ENCODE peak calls at places on chromosomes 13 and 19, in six cellular contexts. R is Daoy, A is neuronal stem cell, E is NCI-H2081, J is C1 segment of cervical spinal cord, F is astrocyte. N is an unnamed sample.

GRCh38 chr13:44573790-44574465 is 2.2 kb downstream of the TSC22D1 start:
- DNase-seq in F (peak; percentile 76), J (no peak), R (peak; percentile 51), A (no peak), E (no peak), N (peak; percentile 34)

GRCh38 chr19:1363599-1363998 is 20.1 kb upstream of the NDUFS7 start:
- DNase-seq in R (no peak), J (no peak), E (no peak), A (no peak), F (no peak), N (no peak)

GRCh38 chr13:74978596-74978995 is 503.4 kb downstream of the TBC1D4 start:
- DNase-seq in F (no peak), A (no peak), J (no peak), E (no peak), R (no peak), N (no peak)

GRCh38 chr19:47266401-47266885 is 8.2 kb upstream of the INAFM1 start:
- DNase-seq in E (no peak), A (no peak), F (no peak), J (no peak), R (no peak), N (no peak)

GRCh38 chr19:1851581-1852293 is 3.5 kb upstream of the REXO1 start:
- DNase-seq in J (no peak), F (no peak), R (no peak), A (no peak), E (no peak), N (peak; percentile 88)

GRCh38 chr13:35621989-35622388 is 145.5 kb upstream of the MAB21L1 start:
- DNase-seq in E (no peak), A (no peak), J (no peak), F (no peak), R (peak; percentile 8), N (no peak)

GRCh38 chr19:43532571-43532961 is 422 bp upstream of the ZNF575 start:
- DNase-seq in R (peak; percentile 58), J (no peak), E (no peak), F (no peak), A (no peak), N (no peak)

GRCh38 chr13:41652735-41653361 is 195.5 kb downstream of the RGCC start:
- DNase-seq in A (peak; percentile 12), F (no peak), E (no peak), R (peak; percentile 19), J (no peak), N (peak; percentile 52)

GRCh38 chr19:18401580-18402112 is 4.2 kb upstream of the LRRC25 start:
- DNase-seq in A (no peak), F (peak; percentile 39), R (no peak), E (no peak), J (no peak), N (peak; percentile 64)

GRCh38 chr13:56457535-56458200 is 683.0 kb upstream of the PRR20A start:
- DNase-seq in J (no peak), F (no peak), E (no peak), R (no peak), A (no peak), N (no peak)

GRCh38 chr13:95926231-95926630 is 127.0 kb downstream of the UGGT2 start:
- DNase-seq in R (no peak), F (peak; percentile 6), J (no peak), A (no peak), E (no peak), N (no peak)

GRCh38 chr13:96816261-96816660 is 178.0 kb downstream of the OXGR1 start:
- DNase-seq in A (no peak), R (peak; percentile 29), E (no peak), F (no peak), J (no peak), N (no peak)

GRCh38 chr13:110581489-110582185 is 20.1 kb upstream of the RAB20 start:
- DNase-seq in E (no peak), J (no peak), A (no peak), R (no peak), F (no peak), N (no peak)

GRCh38 chr19:47274071-47274890 is at the start of gene INAFM1:
- DNase-seq in A (peak; percentile 96), R (peak; percentile 96), E (peak; percentile 91), F (peak; percentile 72), J (peak; percentile 73), N (peak; percentile 93)

GRCh38 chr13:24251525-24251924 is 57.9 kb upstream of the C1QTNF9 start:
- DNase-seq in R (no peak), J (no peak), A (no peak), E (no peak), F (no peak), N (no peak)

GRCh38 chr19:13099073-13099999 is 3.3 kb downstream of the LYL1 start:
- DNase-seq in R (no peak), F (no peak), E (no peak), A (no peak), J (no peak), N (no peak)

GRCh38 chr19:35013047-35013819 is 13.1 kb downstream of the GRAMD1A start:
- DNase-seq in E (no peak), R (peak; percentile 73), J (no peak), A (no peak), F (peak; percentile 19), N (peak; percentile 71)

GRCh38 chr19:55486971-55487883 is 1.0 kb upstream of the SSC5D start:
- DNase-seq in F (peak; percentile 98), E (no peak), A (no peak), J (no peak), R (peak; percentile 97), N (peak; percentile 81)

GRCh38 chr13:76993021-76993420 is 1.1 kb downstream of the CLN5 start:
- DNase-seq in F (peak; percentile 13), J (no peak), R (no peak), A (no peak), E (no peak), N (no peak)

GRCh38 chr13:44904982-44905381 is 84.3 kb downstream of the NUFIP1 start:
- DNase-seq in J (no peak), A (no peak), E (peak; percentile 28), F (peak; percentile 97), R (peak; percentile 60), N (no peak)

GRCh38 chr13:40141859-40142555 is 486.5 kb downstream of the COG6 start:
- DNase-seq in E (no peak), J (no peak), A (no peak), R (no peak), F (no peak), N (no peak)

GRCh38 chr19:45613926-45614725 is 12.1 kb upstream of the GPR4 start:
- DNase-seq in A (no peak), E (no peak), J (no peak), F (peak; percentile 86), R (peak; percentile 94), N (peak; percentile 79)

GRCh38 chr13:76836311-76836710 is 49.9 kb downstream of the KCTD12 start:
- DNase-seq in A (no peak), E (no peak), R (peak; percentile 35), F (peak; percentile 73), J (no peak), N (no peak)

GRCh38 chr13:50646070-50646469 is 197.4 kb downstream of the DLEU7 start:
- DNase-seq in A (no peak), F (peak; percentile 33), R (peak; percentile 13), E (no peak), J (no peak), N (no peak)

GRCh38 chr13:79870766-79871165 is 389.8 kb downstream of the NDFIP2 start:
- DNase-seq in A (no peak), J (no peak), F (peak; percentile 20), E (no peak), R (no peak), N (no peak)

GRCh38 chr19:47310819-47311218 is 1.2 kb downstream of the C5AR1 start:
- DNase-seq in R (peak; percentile 49), J (no peak), F (no peak), E (no peak), A (no peak), N (peak; percentile 45)

GRCh38 chr19:54436031-54436523 is 12.9 kb upstream of the LENG8 start:
- DNase-seq in E (no peak), J (no peak), A (no peak), R (no peak), F (no peak), N (no peak)

GRCh38 chr13:39107484-39108040 is 69.3 kb downstream of the NHLRC3 start:
- DNase-seq in F (no peak), E (peak; percentile 17), J (no peak), R (no peak), A (no peak), N (no peak)

GRCh38 chr19:14550201-14550754 is 20.9 kb downstream of the TECR start:
- DNase-seq in A (no peak), J (no peak), E (no peak), R (no peak), F (no peak), N (no peak)

GRCh38 chr13:36999054-36999927 is at the start of gene ALG5:
- DNase-seq in A (peak; percentile 91), F (peak; percentile 75), R (peak; percentile 91), J (no peak), E (peak; percentile 74), N (peak; percentile 95)

GRCh38 chr19:7561229-7561806 is 25.8 kb downstream of the PNPLA6 start:
- DNase-seq in J (no peak), E (no peak), R (no peak), F (no peak), A (no peak), N (no peak)

GRCh38 chr19:38901683-38902082 is 1.9 kb downstream of the NFKBIB start:
- DNase-seq in A (no peak), J (no peak), F (no peak), R (no peak), E (no peak), N (no peak)

GRCh38 chr13:22130254-22130653 is 459.4 kb downstream of the FGF9 start:
- DNase-seq in J (no peak), F (no peak), R (no peak), A (no peak), E (no peak), N (no peak)

GRCh38 chr19:7729831-7730285 is 2.1 kb downstream of the CLEC4G start:
- DNase-seq in R (no peak), A (no peak), J (no peak), F (no peak), E (no peak), N (no peak)